ENCODE peak calls at places on chromosomes 2 and 18, in seven cellular contexts. L is neural progenitor cell; G is right lobe of liver; U is tibial nerve; W is stimulated activated CD4-positive, alpha-beta T cell treated with anti-CD3 and anti-CD28 coated beads, TNF-alpha, amount 100 ng/mL, for 48 hours; X is MV-4-11; M is endodermal cell. Q is an unnamed sample.
A peak's percentile ranks its signal among the peaks of the same experiment; 100 is the strongest.

GRCh38 chr2:69073928-69074575 is 61.1 kb downstream of the ANTXR1 start:
- DNase-seq in L (no peak), G (no peak), U (no peak), W (no peak), X (no peak), M (no peak), Q (no peak)

GRCh38 chr2:53695586-53695985 is 72.0 kb upstream of the CHAC2 start:
- DNase-seq in L (no peak), G (no peak), U (no peak), W (no peak), X (no peak), M (no peak), Q (no peak)

GRCh38 chr2:68362069-68362468 is 3.0 kb upstream of the PLEK start:
- DNase-seq in L (peak; percentile 81), G (peak; percentile 82), U (peak; percentile 71), W (peak; percentile 64), X (peak; percentile 81), M (peak; percentile 88), Q (peak; percentile 84)

GRCh38 chr18:78622251-78622953 is 357.2 kb upstream of the SALL3 start:
- DNase-seq in L (no peak), G (no peak), U (no peak), W (no peak), X (no peak), M (no peak), Q (no peak)

GRCh38 chr2:69645026-69645425 is 1.5 kb upstream of the AAK1 start:
- DNase-seq in L (no peak), G (no peak), U (no peak), W (no peak), X (no peak), M (peak; percentile 53), Q (no peak)

GRCh38 chr2:54470241-54470938 is 14.3 kb downstream of the SPTBN1 start:
- DNase-seq in L (no peak), G (no peak), U (no peak), W (no peak), X (no peak), M (no peak), Q (no peak)

GRCh38 chr2:195613922-195614321 is 43.1 kb upstream of the SLC39A10 start:
- DNase-seq in L (no peak), G (no peak), U (no peak), W (no peak), X (no peak), M (no peak), Q (no peak)

GRCh38 chr2:49928541-49928940 is 774.2 kb upstream of the FSHR start:
- DNase-seq in L (no peak), G (no peak), U (no peak), W (no peak), X (no peak), M (no peak), Q (no peak)

GRCh38 chr18:48191494-48191893 is 217.7 kb downstream of the ZBTB7C start:
- DNase-seq in L (peak; percentile 36), G (no peak), U (no peak), W (no peak), X (no peak), M (peak; percentile 61), Q (no peak)

GRCh38 chr18:58862851-58863538 is 1.7 kb upstream of the ZNF532 start:
- DNase-seq in L (peak; percentile 66), G (no peak), U (no peak), W (no peak), X (no peak), M (peak; percentile 70), Q (no peak)

GRCh38 chr2:119473621-119474370 is 42.1 kb downstream of the TMEM37 start:
- DNase-seq in L (no peak), G (no peak), U (no peak), W (no peak), X (no peak), M (peak; percentile 33), Q (no peak)

GRCh38 chr2:23635666-23636340 is 250.8 kb downstream of the KLHL29 start:
- DNase-seq in L (no peak), G (peak; percentile 56), U (no peak), W (no peak), X (no peak), M (no peak), Q (no peak)

GRCh38 chr2:221915926-221916325 is 343.8 kb upstream of the EPHA4 start:
- DNase-seq in L (no peak), G (no peak), U (no peak), W (no peak), X (no peak), M (no peak), Q (no peak)

GRCh38 chr2:111628221-111628620 is 255.8 kb downstream of the ANAPC1 start:
- DNase-seq in L (no peak), G (no peak), U (no peak), W (no peak), X (no peak), M (no peak), Q (no peak)

GRCh38 chr18:48817021-48817461 is 133.7 kb downstream of the SMAD7 start:
- DNase-seq in L (no peak), G (peak; percentile 47), U (no peak), W (no peak), X (no peak), M (peak; percentile 38), Q (no peak)

GRCh38 chr2:231709981-231710750 is 1.8 kb downstream of the PTMA start:
- DNase-seq in L (peak; percentile 92), G (peak; percentile 88), U (peak; percentile 72), W (peak; percentile 69), X (peak; percentile 54), M (peak; percentile 93), Q (peak; percentile 75)

GRCh38 chr2:43121915-43122314 is 104.5 kb downstream of the ZFP36L2 start:
- DNase-seq in L (peak; percentile 2), G (no peak), U (no peak), W (no peak), X (no peak), M (no peak), Q (no peak)

GRCh38 chr18:79394438-79395307 is 1.1 kb upstream of the NFATC1 start:
- DNase-seq in L (peak; percentile 68), G (peak; percentile 56), U (peak; percentile 52), W (peak; percentile 76), X (no peak), M (peak; percentile 85), Q (no peak)

GRCh38 chr2:97868986-97869721 is 126.6 kb downstream of the TMEM131 start:
- DNase-seq in L (no peak), G (no peak), U (no peak), W (no peak), X (peak; percentile 77), M (peak; percentile 61), Q (no peak)

GRCh38 chr2:202185156-202185555 is 53.2 kb downstream of the SUMO1 start:
- DNase-seq in L (no peak), G (no peak), U (no peak), W (no peak), X (no peak), M (no peak), Q (no peak)

GRCh38 chr2:19120181-19120580 is 238.2 kb downstream of the OSR1 start:
- DNase-seq in L (no peak), G (no peak), U (no peak), W (no peak), X (no peak), M (no peak), Q (no peak)

GRCh38 chr18:62634471-62634870 is 80.9 kb upstream of the PHLPP1 start:
- DNase-seq in L (no peak), G (no peak), U (no peak), W (no peak), X (no peak), M (no peak), Q (no peak)

GRCh38 chr2:85754313-85755095 is 713 bp downstream of the ATOH8 start:
- DNase-seq in L (peak; percentile 86), G (peak; percentile 71), U (no peak), W (no peak), X (peak; percentile 11), M (peak; percentile 89), Q (no peak)

GRCh38 chr2:180644709-180645108 is 335.7 kb upstream of the UBE2E3 start:
- DNase-seq in L (no peak), G (no peak), U (no peak), W (no peak), X (no peak), M (no peak), Q (no peak)

GRCh38 chr18:72470391-72470790 is 73.8 kb downstream of the CBLN2 start:
- DNase-seq in L (no peak), G (no peak), U (no peak), W (no peak), X (no peak), M (no peak), Q (no peak)

GRCh38 chr2:172307800-172308199 is 119.6 kb upstream of the ITGA6 start:
- DNase-seq in L (no peak), G (no peak), U (peak; percentile 45), W (no peak), X (no peak), M (no peak), Q (peak; percentile 78)

GRCh38 chr18:25125670-25126069 is 226.3 kb downstream of the ZNF521 start:
- DNase-seq in L (no peak), G (no peak), U (no peak), W (no peak), X (no peak), M (no peak), Q (no peak)

GRCh38 chr2:176122633-176123482 is at the start of gene HOXD9:
- DNase-seq in L (peak; percentile 67), G (no peak), U (peak; percentile 65), W (no peak), X (no peak), M (peak; percentile 87), Q (no peak)

GRCh38 chr2:239561448-239562001 is 160.7 kb upstream of the HDAC4 start:
- DNase-seq in L (no peak), G (peak; percentile 48), U (peak; percentile 79), W (no peak), X (no peak), M (no peak), Q (no peak)

GRCh38 chr2:201471732-201472395 is 20.3 kb downstream of the STRADB start:
- DNase-seq in L (no peak), G (no peak), U (no peak), W (no peak), X (no peak), M (no peak), Q (no peak)

GRCh38 chr2:43269074-43269572 is 42.7 kb upstream of the ZFP36L2 start:
- DNase-seq in L (peak; percentile 43), G (peak; percentile 71), U (peak; percentile 81), W (no peak), X (peak; percentile 75), M (peak; percentile 59), Q (no peak)

GRCh38 chr2:241214766-241215165 is 26.3 kb downstream of the ANO7 start:
- DNase-seq in L (no peak), G (no peak), U (no peak), W (no peak), X (no peak), M (no peak), Q (no peak)

GRCh38 chr2:148660999-148661398 is 16.4 kb downstream of the EPC2 start:
- DNase-seq in L (no peak), G (no peak), U (no peak), W (no peak), X (peak; percentile 34), M (no peak), Q (no peak)

GRCh38 chr2:157777425-157777824 is 98.7 kb downstream of the ACVR1 start:
- DNase-seq in L (peak; percentile 38), G (no peak), U (peak; percentile 71), W (no peak), X (peak; percentile 40), M (peak; percentile 75), Q (no peak)

GRCh38 chr2:161250864-161251436 is 57.3 kb upstream of the PSMD14 start:
- DNase-seq in L (peak; percentile 66), G (no peak), U (no peak), W (no peak), X (peak; percentile 19), M (peak; percentile 55), Q (peak; percentile 23)

GRCh38 chr2:236089271-236090026 is 78.7 kb downstream of the GBX2 start:
- DNase-seq in L (no peak), G (peak; percentile 16), U (no peak), W (no peak), X (no peak), M (no peak), Q (no peak)

GRCh38 chr2:140457483-140457882 is 1673.3 kb downstream of the LRP1B start:
- DNase-seq in L (no peak), G (no peak), U (no peak), W (no peak), X (no peak), M (no peak), Q (no peak)

GRCh38 chr2:239985356-239985755 is 39.8 kb downstream of the NDUFA10 start:
- DNase-seq in L (no peak), G (no peak), U (no peak), W (no peak), X (no peak), M (no peak), Q (no peak)